ENCODE peak calls at places on chromosomes 2 and 18, in five cellular contexts. R is colonic mucosa; U is stimulated activated CD8-positive, alpha-beta memory T cell treated with anti-CD3 and anti-CD28 coated beads, Interleukin-12 subunit alpha, Interleukin-12 subunit beta, amount 100 ng/mL, for 4 hours; E is central memory CD4-positive, alpha-beta T cell; M is ovary. S is an unnamed sample.

GRCh38 chr18:58608216-58608615 is 20.7 kb downstream of the ALPK2 start:
- DNase-seq in R (no peak), U (no peak), E (no peak), M (no peak), S (no peak)

GRCh38 chr2:133213651-133214050 is 354.6 kb downstream of the NCKAP5 start:
- DNase-seq in R (no peak), U (no peak), E (no peak), M (no peak), S (no peak)

GRCh38 chr2:19104503-19104902 is 253.9 kb downstream of the OSR1 start:
- DNase-seq in R (no peak), U (no peak), E (no peak), M (no peak), S (no peak)

GRCh38 chr2:94986392-94986963 is 39.0 kb upstream of the MAL start:
- DNase-seq in R (peak; percentile 35), U (no peak), E (peak; percentile 12), M (no peak), S (peak; percentile 45)

GRCh38 chr2:129698593-129698992 is 280.9 kb upstream of the RAB6C start:
- DNase-seq in R (no peak), U (no peak), E (no peak), M (no peak), S (no peak)

GRCh38 chr2:233139875-233140585 is 79.9 kb downstream of the INPP5D start:
- DNase-seq in R (no peak), U (no peak), E (no peak), M (no peak), S (no peak)

GRCh38 chr2:171798156-171798815 is 95.8 kb downstream of the SLC25A12 start:
- DNase-seq in R (no peak), U (no peak), E (no peak), M (no peak), S (no peak)

GRCh38 chr2:29755829-29756228 is 165.6 kb downstream of the ALK start:
- DNase-seq in R (no peak), U (no peak), E (no peak), M (no peak), S (no peak)

GRCh38 chr2:172119089-172119488 is 16.4 kb upstream of the DLX2 start:
- DNase-seq in R (no peak), U (no peak), E (no peak), M (no peak), S (no peak)

GRCh38 chr2:8481463-8482009 is 200.3 kb upstream of the ID2 start:
- DNase-seq in R (no peak), U (no peak), E (peak; percentile 31), M (peak; percentile 0), S (no peak)

GRCh38 chr2:42101641-42102605 is 54.1 kb downstream of the PKDCC start:
- DNase-seq in R (peak; percentile 67), U (peak; percentile 91), E (peak; percentile 97), M (peak; percentile 73), S (no peak)

GRCh38 chr18:37450434-37451133 is 115.0 kb downstream of the CELF4 start:
- DNase-seq in R (peak; percentile 25), U (no peak), E (no peak), M (peak; percentile 85), S (peak; percentile 10)

GRCh38 chr2:20667531-20668401 is 822 bp downstream of the GDF7 start:
- DNase-seq in R (no peak), U (no peak), E (no peak), M (no peak), S (no peak)

GRCh38 chr2:132670104-132670960 is at the start of gene LYPD1:
- DNase-seq in R (peak; percentile 25), U (no peak), E (no peak), M (peak; percentile 13), S (no peak)

GRCh38 chr2:198326431-198326830 is 522.0 kb downstream of the PLCL1 start:
- DNase-seq in R (no peak), U (no peak), E (peak; percentile 70), M (no peak), S (no peak)

GRCh38 chr18:10530852-10531251 is 5.0 kb downstream of the NAPG start:
- DNase-seq in R (no peak), U (no peak), E (no peak), M (no peak), S (no peak)

GRCh38 chr18:51342815-51343214 is 145.3 kb upstream of the MEX3C start:
- DNase-seq in R (no peak), U (no peak), E (no peak), M (no peak), S (no peak)

GRCh38 chr2:219551863-219552381 is 8.1 kb downstream of the TMEM198 start:
- DNase-seq in R (peak; percentile 22), U (no peak), E (peak; percentile 17), M (no peak), S (no peak)

GRCh38 chr2:209523778-209524362 is 100.0 kb downstream of the MAP2 start:
- DNase-seq in R (no peak), U (no peak), E (no peak), M (no peak), S (no peak)

GRCh38 chr2:168700615-168701245 is 101.7 kb upstream of the NOSTRIN start:
- DNase-seq in R (peak; percentile 66), U (no peak), E (no peak), M (no peak), S (no peak)

GRCh38 chr2:42139141-42139540 is 30.0 kb upstream of the EML4 start:
- DNase-seq in R (no peak), U (no peak), E (no peak), M (no peak), S (no peak)

GRCh38 chr2:227188292-227188691 is 23.9 kb downstream of the COL4A3 start:
- DNase-seq in R (no peak), U (no peak), E (no peak), M (no peak), S (peak; percentile 54)

GRCh38 chr2:240986787-240987411 is 11.5 kb upstream of the SNED1 start:
- DNase-seq in R (no peak), U (no peak), E (no peak), M (peak; percentile 31), S (peak; percentile 74)

GRCh38 chr2:35978218-35978617 is 377.4 kb upstream of the CRIM1 start:
- DNase-seq in R (no peak), U (no peak), E (no peak), M (no peak), S (no peak)

GRCh38 chr18:25298853-25299274 is 53.1 kb downstream of the ZNF521 start:
- DNase-seq in R (no peak), U (no peak), E (no peak), M (peak; percentile 47), S (peak; percentile 57)

GRCh38 chr2:9471212-9471611 is 3.1 kb upstream of the IAH1 start:
- DNase-seq in R (no peak), U (no peak), E (no peak), M (no peak), S (no peak)

GRCh38 chr2:65204461-65205230 is 23.0 kb upstream of the ACTR2 start:
- DNase-seq in R (no peak), U (no peak), E (peak; percentile 37), M (no peak), S (peak; percentile 26)

GRCh38 chr2:239746847-239747246 is 278.3 kb downstream of the NDUFA10 start:
- DNase-seq in R (no peak), U (no peak), E (no peak), M (no peak), S (no peak)

GRCh38 chr2:72144746-72145657 is 2.7 kb downstream of the CYP26B1 start:
- DNase-seq in R (peak; percentile 65), U (no peak), E (no peak), M (peak; percentile 28), S (peak; percentile 59)

GRCh38 chr18:10515456-10515855 is 10.4 kb upstream of the NAPG start:
- DNase-seq in R (no peak), U (no peak), E (no peak), M (no peak), S (no peak)

GRCh38 chr2:30422437-30422805 is 24.6 kb upstream of the LCLAT1 start:
- DNase-seq in R (no peak), U (peak; percentile 66), E (peak; percentile 72), M (no peak), S (peak; percentile 47)

GRCh38 chr2:134600208-134600607 is 118.6 kb downstream of the TMEM163 start:
- DNase-seq in R (no peak), U (no peak), E (no peak), M (no peak), S (no peak)

S was measured in SJCRH30.